ENCODE peak calls at places on chromosomes 13 and 19, in four cellular contexts. P, R, S and X are unnamed samples.

GRCh38 chr13:113881614-113882265 is 17.9 kb upstream of the GAS6 start:
- DNase-seq in P (peak), R (peak), S (no peak), X (no peak)

GRCh38 chr19:58033741-58034475 is at the start of gene ZSCAN1:
- DNase-seq in P (no peak), R (peak), S (no peak), X (peak)

GRCh38 chr19:32675720-32676185 is at the start of gene RGS9BP:
- DNase-seq in P (peak), R (peak), S (peak), X (peak)

GRCh38 chr19:33396701-33397535 is 23.4 kb downstream of the CEBPG start:
- DNase-seq in P (no peak), R (no peak), S (no peak), X (peak)

GRCh38 chr13:73715114-73715909 is 418.9 kb downstream of the KLF12 start:
- DNase-seq in P (peak), R (no peak), S (no peak), X (no peak)

GRCh38 chr19:56112313-56112709 is 8.8 kb downstream of the ZNF787 start:
- DNase-seq in P (no peak), R (no peak), S (no peak), X (no peak)

GRCh38 chr19:1490020-1490310 is 185 bp downstream of the PCSK4 start:
- DNase-seq in P (no peak), R (no peak), S (no peak), X (no peak)

GRCh38 chr19:2016041-2016807 is 710 bp upstream of the BTBD2 start:
- DNase-seq in P (peak), R (peak), S (peak), X (peak)

GRCh38 chr19:9945319-9945966 is 9.1 kb upstream of the OLFM2 start:
- DNase-seq in P (no peak), R (peak), S (no peak), X (peak)

GRCh38 chr13:113551081-113552000 is 33.2 kb upstream of the TFDP1 start:
- DNase-seq in P (no peak), R (no peak), S (no peak), X (no peak)

GRCh38 chr19:7224205-7224833 is 69.9 kb downstream of the INSR start:
- DNase-seq in P (no peak), R (peak), S (no peak), X (no peak)

GRCh38 chr13:110555601-110556223 is 5.8 kb downstream of the RAB20 start:
- DNase-seq in P (peak), R (no peak), S (no peak), X (no peak)

GRCh38 chr13:53242015-53242414 is 213.4 kb downstream of the OLFM4 start:
- DNase-seq in P (no peak), R (no peak), S (no peak), X (peak)

GRCh38 chr19:12952488-12953455 is 4.3 kb downstream of the GADD45GIP1 start:
- DNase-seq in P (no peak), R (peak), S (no peak), X (no peak)

GRCh38 chr13:48317511-48317981 is 14.0 kb downstream of the RB1 start:
- DNase-seq in P (no peak), R (no peak), S (no peak), X (no peak)

GRCh38 chr13:93151277-93151676 is 75.3 kb upstream of the GPC6 start:
- DNase-seq in P (no peak), R (peak), S (no peak), X (no peak)

GRCh38 chr19:46197314-46198070 is 32.0 kb upstream of the IGFL1 start:
- DNase-seq in P (no peak), R (no peak), S (no peak), X (no peak)

GRCh38 chr19:47036233-47036651 is 12.2 kb downstream of the TMEM160 start:
- DNase-seq in P (peak), R (no peak), S (peak), X (peak)

GRCh38 chr13:70203661-70204229 is 95.5 kb upstream of the KLHL1 start:
- DNase-seq in P (no peak), R (no peak), S (no peak), X (peak)

GRCh38 chr19:30447276-30447870 is 75.2 kb downstream of the ZNF536 start:
- DNase-seq in P (no peak), R (peak), S (no peak), X (no peak)

GRCh38 chr19:28130066-28130511 is 1082.9 kb downstream of the UQCRFS1 start:
- DNase-seq in P (no peak), R (no peak), S (no peak), X (peak)

GRCh38 chr19:11378319-11379189 is 4.1 kb downstream of the SWSAP1 start:
- DNase-seq in P (no peak), R (peak), S (peak), X (peak)

GRCh38 chr13:67736646-67737420 is 506.7 kb upstream of the PCDH9 start:
- DNase-seq in P (no peak), R (peak), S (peak), X (peak)

DNA sequence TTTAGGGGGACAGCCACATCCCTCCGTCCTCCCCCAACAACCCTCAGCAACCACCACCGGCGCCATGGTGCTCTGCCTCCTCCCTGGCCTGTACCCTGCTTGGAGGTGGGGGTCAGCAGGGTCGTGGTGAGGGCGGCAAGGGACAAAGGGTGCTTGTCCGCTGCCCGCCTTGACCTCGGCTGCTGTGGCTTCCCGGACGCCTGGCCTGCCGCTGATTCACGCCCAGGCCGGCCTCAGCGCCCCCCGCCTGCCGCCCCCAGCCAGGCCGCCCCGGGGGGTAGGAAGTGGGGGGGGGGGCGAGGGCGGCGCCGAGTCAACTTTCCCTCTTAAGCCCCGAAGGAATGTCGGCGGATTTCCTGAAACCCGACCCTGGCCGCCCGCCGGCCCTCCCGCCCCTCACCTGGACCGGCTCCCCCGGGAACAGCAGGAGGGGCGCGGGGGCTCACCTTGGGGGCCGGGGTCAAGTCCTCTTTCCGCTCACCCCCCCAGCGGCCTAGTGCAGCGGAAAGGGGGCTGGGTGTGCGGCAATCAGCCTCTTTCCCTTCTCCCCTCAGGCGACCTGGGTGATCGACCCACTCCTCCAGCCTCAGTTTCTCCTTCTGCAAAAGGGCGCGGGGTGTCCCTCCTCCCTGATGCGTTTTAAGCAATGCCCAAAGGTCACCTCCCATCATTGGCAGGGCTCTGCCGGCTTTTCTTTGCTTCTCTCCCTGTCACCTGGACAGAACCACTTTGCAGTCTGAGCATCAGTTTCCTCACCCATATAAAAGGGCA is 1.9 kb upstream of the TMEM59L start:
- DNase-seq in P (no peak), R (no peak), S (no peak), X (peak)
- H3K4me3 ChIP-seq in P (no peak), R (no peak), S (no peak), X (peak)

GRCh38 chr19:41864374-41864773 is 4.3 kb downstream of the RPS19 start:
- DNase-seq in P (no peak), R (no peak), S (no peak), X (no peak)

GRCh38 chr19:41863209-41863931 is 3.3 kb downstream of the RPS19 start:
- DNase-seq in P (no peak), R (no peak), S (no peak), X (no peak)

GRCh38 chr19:41868989-41869300 is 8.1 kb upstream of the CD79A start:
- DNase-seq in P (no peak), R (no peak), S (no peak), X (no peak)

GRCh38 chr19:41868120-41868988 is 8.3 kb downstream of the RPS19 start:
- DNase-seq in P (peak), R (no peak), S (no peak), X (no peak)

DNA sequence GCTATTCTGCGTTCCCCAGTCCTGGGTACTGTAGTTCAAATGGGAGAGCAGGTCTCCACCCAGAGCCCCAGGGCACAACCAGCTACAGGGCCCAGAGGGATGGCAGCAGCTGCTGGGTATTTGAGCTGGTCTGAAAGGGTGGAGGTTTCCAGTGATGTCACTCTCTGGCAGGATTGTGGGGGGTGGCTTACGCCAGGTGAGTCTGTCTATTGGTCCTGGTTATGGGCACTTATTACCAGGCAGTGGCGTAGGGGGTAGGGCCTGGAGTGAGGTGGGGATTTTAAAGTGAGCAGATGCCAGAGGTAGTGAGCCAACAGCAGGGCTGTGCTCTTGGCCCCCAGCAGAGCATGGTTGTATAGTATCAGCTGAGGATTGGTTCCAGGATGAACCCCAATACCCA is 6.2 kb downstream of the RPS19 start:
- DNase-seq in P (no peak), R (no peak), S (no peak), X (no peak)
- H3K27ac ChIP-seq in P (no peak), R (no peak), S (no peak), X (no peak)

GRCh38 chr13:104565888-104566287 is 1499.7 kb upstream of the SLC10A2 start:
- DNase-seq in P (no peak), R (no peak), S (no peak), X (no peak)
- H3K9ac ChIP-seq in P (no peak), R (no peak), S (no peak), X (no peak)

GRCh38 chr19:44904426-44904994 is 1.1 kb upstream of the APOE start:
- DNase-seq in P (no peak), R (no peak), S (peak), X (peak)

GRCh38 chr19:44900328-44901244 is 5.0 kb upstream of the APOE start:
- DNase-seq in P (no peak), R (no peak), S (no peak), X (no peak)

GRCh38 chr19:44903216-44903601 is 2.4 kb upstream of the APOE start:
- DNase-seq in P (no peak), R (no peak), S (no peak), X (no peak)

GRCh38 chr19:44905437-44906160 is at the start of gene APOE:
- DNase-seq in P (no peak), R (no peak), S (no peak), X (peak)

GRCh38 chr19:44903602-44904425 is 1.8 kb upstream of the APOE start:
- DNase-seq in P (peak), R (peak), S (peak), X (peak)
- H3K4me3 ChIP-seq in P (no peak), R (no peak), S (no peak), X (no peak)

GRCh38 chr13:27967736-27968315 is 1.3 kb downstream of the CDX2 start:
- DNase-seq in P (no peak), R (no peak), S (no peak), X (peak)
- H3K27ac ChIP-seq in P (no peak), R (no peak), S (no peak), X (no peak)

DNA sequence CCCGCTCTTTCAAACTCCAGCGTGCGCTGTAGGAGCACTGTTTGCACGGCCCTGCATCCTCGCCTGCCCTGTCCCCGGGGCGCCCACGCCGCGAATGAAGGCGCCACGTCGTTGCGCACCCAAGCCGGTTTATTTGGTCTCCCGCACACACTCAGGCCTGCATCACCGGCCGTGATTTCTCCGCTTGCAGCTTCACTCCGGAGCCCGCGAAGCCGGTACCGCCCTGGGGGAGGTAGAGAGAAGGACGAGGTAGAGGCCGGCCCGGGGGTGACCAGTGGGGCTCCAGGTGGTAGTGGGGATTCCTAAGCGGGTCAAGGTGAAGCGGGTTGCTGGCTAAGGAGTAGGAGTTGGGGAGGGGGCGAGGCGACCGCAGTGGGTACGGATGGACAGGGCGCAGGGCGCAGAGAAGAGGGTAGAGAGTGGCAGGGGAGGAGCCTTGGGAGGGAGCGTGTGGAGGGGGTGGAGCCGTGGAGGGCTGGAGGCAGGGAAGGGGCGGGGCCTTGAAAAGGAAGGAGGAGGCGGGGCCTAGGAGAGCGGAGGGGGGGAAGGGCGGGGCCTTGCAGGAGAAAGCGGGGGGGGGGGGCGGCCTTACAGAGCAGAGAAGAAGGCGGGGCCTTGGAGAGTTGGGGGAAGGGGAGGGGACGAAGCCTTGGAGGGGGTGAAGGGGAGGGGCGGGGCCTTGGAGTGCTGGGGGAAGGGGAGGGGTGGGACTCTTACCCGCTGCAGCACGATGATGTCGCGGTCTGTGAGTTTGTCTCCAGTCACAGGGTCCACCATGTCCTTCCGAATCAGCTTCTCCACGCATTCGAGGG is 24.6 kb downstream of the NOSIP start:
- DNase-seq in P (no peak), R (peak), S (peak), X (peak)
- H3K9ac ChIP-seq in P (no peak), R (no peak), S (no peak), X (no peak)

GRCh38 chr13:78299832-78300623 is 303.3 kb downstream of the POU4F1 start:
- DNase-seq in P (peak), R (no peak), S (no peak), X (no peak)

GRCh38 chr13:78298657-78299056 is 304.7 kb downstream of the POU4F1 start:
- DNase-seq in P (no peak), R (peak), S (no peak), X (no peak)
- H3K4me3 ChIP-seq in P (no peak), R (no peak), S (no peak), X (no peak)

DNA sequence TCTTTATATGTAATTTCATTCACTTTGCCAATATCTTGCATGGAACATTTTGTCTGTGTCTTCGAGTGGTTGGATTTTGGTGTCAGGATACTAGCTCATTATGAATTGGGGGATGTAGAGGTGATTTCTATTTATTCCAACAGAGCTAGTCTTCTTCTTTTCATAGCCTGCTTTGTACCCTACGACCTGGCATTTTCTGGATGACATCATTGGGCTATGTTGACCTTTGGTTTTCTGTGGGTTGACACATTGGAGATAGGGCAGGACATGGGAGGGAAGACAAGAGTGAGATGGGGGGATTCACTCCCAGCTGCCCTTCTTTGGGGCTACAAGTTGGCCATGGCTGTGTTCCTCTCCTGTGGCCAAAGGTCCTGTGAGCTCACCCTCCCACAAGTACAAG is 38.0 kb downstream of the WTIP start:
- DNase-seq in P (no peak), R (no peak), S (no peak), X (no peak)
- H3K27ac ChIP-seq in P (no peak), R (no peak), S (no peak), X (no peak)